ENCODE peak calls at places on chromosomes 1 and 21, in seven cellular contexts. B is body of pancreas; Q is transverse colon; I is tibial nerve; Y is neural progenitor cell; M is endodermal cell; V is CD4-positive, CD25-positive, alpha-beta regulatory T cell. F is an unnamed sample. For H3K27me3 and H3K36me3, the result is how much of the 10 kb centered on the place peaks cover.

GRCh38 chr1:174262747-174263241 is 103.5 kb downstream of the RABGAP1L start:
- DNase-seq in B (no peak), Q (no peak), I (peak), Y (peak), M (peak), V (peak), F (peak)

GRCh38 chr1:31704261-31705079 is 653 bp upstream of the COL16A1 start:
- DNase-seq in B (peak), Q (peak), I (peak), Y (peak), M (peak), V (no peak), F (no peak)

GRCh38 chr1:219312967-219313366 is 139.3 kb downstream of the LYPLAL1 start:
- DNase-seq in B (no peak), Q (no peak), I (no peak), Y (no peak), M (no peak), V (no peak), F (no peak)

GRCh38 chr1:235642021-235642942 is 7.3 kb downstream of the GNG4 start:
- DNase-seq in B (peak), Q (no peak), I (no peak), Y (no peak), M (peak), V (peak), F (peak)

GRCh38 chr1:204711103-204711946 is 25.8 kb upstream of the LRRN2 start:
- DNase-seq in B (no peak), Q (no peak), I (no peak), Y (no peak), M (peak), V (no peak), F (peak)

GRCh38 chr1:203626910-203627246 is 246 bp downstream of the ATP2B4 start:
- DNase-seq in B (no peak), Q (no peak), I (no peak), Y (no peak), M (no peak), V (no peak), F (peak)

GRCh38 chr1:181151378-181152326 is 63.2 kb downstream of the IER5 start:
- DNase-seq in B (no peak), Q (no peak), I (no peak), Y (no peak), M (no peak), V (no peak), F (no peak)

GRCh38 chr21:44509539-44509938 is 30.5 kb downstream of the KRTAP10-1 start:
- DNase-seq in B (peak), Q (peak), I (no peak), Y (no peak), M (no peak), V (no peak), F (peak)

GRCh38 chr1:26690576-26691031 is 5.2 kb upstream of the ARID1A start:
- DNase-seq in B (no peak), Q (no peak), I (no peak), Y (peak), M (no peak), V (no peak), F (no peak)

GRCh38 chr1:36989260-36989659 is 45.1 kb downstream of the GRIK3 start:
- DNase-seq in B (no peak), Q (no peak), I (no peak), Y (no peak), M (no peak), V (no peak), F (no peak)

GRCh38 chr1:5884110-5884509 is 108.1 kb downstream of the NPHP4 start:
- DNase-seq in B (no peak), Q (no peak), I (no peak), Y (no peak), M (no peak), V (no peak), F (no peak)

GRCh38 chr1:62728963-62729362 is 40.8 kb upstream of the DOCK7 start:
- DNase-seq in B (no peak), Q (no peak), I (no peak), Y (peak), M (peak), V (no peak), F (no peak)

GRCh38 chr1:118933051-118933781 is 54.9 kb downstream of the TBX15 start:
- DNase-seq in B (no peak), Q (no peak), I (no peak), Y (no peak), M (no peak), V (no peak), F (no peak)

GRCh38 chr1:183633676-183634343 is 1.8 kb downstream of the ARPC5 start:
- DNase-seq in B (no peak), Q (no peak), I (no peak), Y (peak), M (no peak), V (peak), F (peak)

GRCh38 chr21:34991366-34991967 is 57.6 kb downstream of the RUNX1 start:
- DNase-seq in B (no peak), Q (no peak), I (no peak), Y (no peak), M (no peak), V (no peak), F (no peak)

GRCh38 chr1:234072793-234073192 is 168.3 kb downstream of the SLC35F3 start:
- DNase-seq in B (no peak), Q (no peak), I (no peak), Y (no peak), M (no peak), V (no peak), F (no peak)

GRCh38 chr1:230031131-230031530 is 35.9 kb upstream of the GALNT2 start:
- DNase-seq in B (no peak), Q (no peak), I (no peak), Y (no peak), M (no peak), V (no peak), F (no peak)

GRCh38 chr1:115501476-115501875 is 140.3 kb upstream of the VANGL1 start:
- DNase-seq in B (no peak), Q (no peak), I (no peak), Y (no peak), M (no peak), V (no peak), F (no peak)

GRCh38 chr1:173669491-173669941 is at the start of gene ANKRD45:
- DNase-seq in B (peak), Q (no peak), I (peak), Y (peak), M (peak), V (peak), F (peak)

GRCh38 chr1:42184616-42185015 is 20.1 kb upstream of the GUCA2A start:
- DNase-seq in B (no peak), Q (no peak), I (no peak), Y (no peak), M (no peak), V (no peak), F (no peak)

GRCh38 chr1:220872296-220872695 is 6.9 kb upstream of the HLX start:
- DNase-seq in B (no peak), Q (no peak), I (no peak), Y (no peak), M (no peak), V (no peak), F (no peak)

GRCh38 chr1:113396585-113396984 is 6.3 kb downstream of the MAGI3 start:
- DNase-seq in B (peak), Q (no peak), I (no peak), Y (no peak), M (no peak), V (no peak), F (no peak)
- H3K27me3 ChIP-seq in B (under half), Q (under half), I (under half), Y (under half), M (under half), V (under half), F (under half)

DNA sequence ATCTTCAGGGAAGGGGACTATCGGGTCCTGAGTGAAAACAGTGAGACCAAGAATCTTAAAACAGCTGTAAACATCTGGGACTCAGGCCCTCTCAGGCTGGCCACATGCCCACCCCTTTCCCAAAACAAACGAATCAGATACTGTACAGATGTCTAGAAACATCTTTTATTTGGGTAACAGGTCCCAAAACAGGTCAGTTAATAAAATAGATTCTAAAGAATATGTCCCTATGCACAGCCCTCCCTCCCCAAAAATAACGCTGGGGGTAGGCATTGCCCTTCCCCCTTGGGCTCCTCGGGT is 499 bp upstream of the CRTC2 start:
- DNase-seq in B (peak), Q (peak), I (peak), Y (no peak), M (no peak), V (no peak), F (no peak)
- H3K4me3 ChIP-seq in B (no peak), Q (peak), I (no peak), Y (no peak), M (no peak), V (peak), F (no peak)

GRCh38 chr1:93575586-93576271 is 105.9 kb downstream of the BCAR3 start:
- DNase-seq in B (peak), Q (no peak), I (no peak), Y (peak), M (peak), V (no peak), F (peak)

GRCh38 chr1:93573940-93574469 is 107.6 kb downstream of the BCAR3 start:
- DNase-seq in B (no peak), Q (no peak), I (no peak), Y (no peak), M (peak), V (no peak), F (no peak)

GRCh38 chr1:93574991-93575390 is 106.6 kb downstream of the BCAR3 start:
- DNase-seq in B (no peak), Q (no peak), I (no peak), Y (no peak), M (peak), V (no peak), F (no peak)

GRCh38 chr1:93576346-93576745 is 105.3 kb downstream of the BCAR3 start:
- DNase-seq in B (no peak), Q (no peak), I (no peak), Y (peak), M (peak), V (no peak), F (no peak)

DNA sequence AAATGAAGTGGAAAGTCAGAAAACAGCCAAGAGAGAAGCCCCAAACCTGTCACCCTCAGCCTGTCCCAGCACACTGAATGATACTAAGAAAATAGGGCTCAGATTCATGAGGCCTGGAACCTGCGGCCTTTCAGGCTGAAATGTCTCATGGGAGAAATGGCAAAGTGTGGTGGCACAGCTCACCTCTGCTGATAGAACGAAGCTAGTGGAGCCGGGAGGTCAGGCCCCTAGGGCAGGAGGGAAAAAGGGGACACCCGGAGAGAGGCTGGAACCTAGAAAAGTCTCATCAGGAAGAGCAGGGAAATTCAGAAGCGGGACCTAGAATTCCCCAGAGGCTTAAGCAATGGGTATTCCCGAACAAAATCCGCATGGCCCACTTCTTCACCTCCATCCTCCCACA is 107.1 kb downstream of the BCAR3 start:
- DNase-seq in B (no peak), Q (no peak), I (no peak), Y (no peak), M (peak), V (no peak), F (no peak)
- H3K36me3 ChIP-seq in B (under half), Q (under half), I (half or more), Y (under half), M (half or more), V (under half), F (under half)

GRCh38 chr1:206116191-206116872 is 856 bp downstream of the AVPR1B start:
- DNase-seq in B (no peak), Q (no peak), I (no peak), Y (no peak), M (no peak), V (no peak), F (peak)
- H3K27me3 ChIP-seq in B (under half), Q (under half), I (under half), Y (half or more), M (under half), V (under half), F (under half)

F was measured in H7.